ENCODE peak calls at places on chromosomes 7 and 10, in eight cellular contexts. J is GM23338, V is spleen, K is GM12878, C is GM12891, S is esophagus muscularis mucosa, O is breast epithelium, Q is stomach. Y is an unnamed sample.

GRCh38 chr7:3722396-3722846 is 421.4 kb downstream of the SDK1 start:
- DNase-seq in Q (no peak), J (peak), V (peak), S (no peak), K (no peak), O (no peak), C (no peak), Y (no peak)

GRCh38 chr10:43282881-43283280 is 16.0 kb upstream of the RASGEF1A start:
- DNase-seq in Q (no peak), C (no peak), V (no peak), K (no peak), S (no peak), O (no peak), J (peak), Y (no peak)

GRCh38 chr10:28734940-28735759 is 57.8 kb downstream of the BAMBI start:
- DNase-seq in O (no peak), Q (no peak), S (no peak), K (no peak), V (no peak), J (no peak), C (no peak), Y (no peak)

GRCh38 chr7:2928613-2929311 is 84.7 kb upstream of the GNA12 start:
- DNase-seq in Q (no peak), K (no peak), S (no peak), J (no peak), V (peak), O (no peak), C (no peak), Y (peak)

GRCh38 chr7:115125312-115125711 is 203.4 kb downstream of the MDFIC start:
- DNase-seq in Q (no peak), C (no peak), J (no peak), K (no peak), O (no peak), S (no peak), V (no peak), Y (no peak)

GRCh38 chr7:26291699-26292538 is at the start of gene SNX10:
- DNase-seq in S (no peak), O (no peak), J (peak), V (peak), C (peak), Q (peak), K (no peak), Y (no peak)

GRCh38 chr10:36324831-36325230 is 682.7 kb upstream of the FZD8 start:
- DNase-seq in O (no peak), V (no peak), K (no peak), Q (no peak), S (no peak), C (no peak), J (no peak), Y (no peak)

GRCh38 chr10:34918060-34918840 is 103.2 kb upstream of the PARD3 start:
- DNase-seq in V (peak), K (no peak), O (no peak), C (no peak), J (peak), Q (no peak), S (no peak), Y (no peak)

GRCh38 chr10:59561397-59562121 is 148.1 kb downstream of the SLC16A9 start:
- DNase-seq in C (no peak), V (no peak), J (no peak), K (no peak), S (peak), Q (no peak), O (no peak), Y (no peak)

GRCh38 chr10:69278446-69278963 is at the start of gene HK1:
- DNase-seq in S (no peak), C (no peak), Q (no peak), V (no peak), O (peak), K (no peak), J (peak), Y (no peak)

GRCh38 chr7:131976411-131976810 is 420.0 kb upstream of the PODXL start:
- DNase-seq in C (no peak), J (no peak), K (no peak), Q (no peak), S (no peak), V (no peak), O (no peak), Y (no peak)

GRCh38 chr10:95814011-95814727 is 58.2 kb downstream of the ENTPD1 start:
- DNase-seq in Q (no peak), J (peak), S (no peak), O (no peak), C (no peak), V (no peak), K (no peak), Y (no peak)
- TF ChIP-seq POLR2AphosphoS5 in Q (no peak), J (no peak), S (peak), O (no peak), C (peak), V (no peak), K (no peak), Y (no peak)

DNA sequence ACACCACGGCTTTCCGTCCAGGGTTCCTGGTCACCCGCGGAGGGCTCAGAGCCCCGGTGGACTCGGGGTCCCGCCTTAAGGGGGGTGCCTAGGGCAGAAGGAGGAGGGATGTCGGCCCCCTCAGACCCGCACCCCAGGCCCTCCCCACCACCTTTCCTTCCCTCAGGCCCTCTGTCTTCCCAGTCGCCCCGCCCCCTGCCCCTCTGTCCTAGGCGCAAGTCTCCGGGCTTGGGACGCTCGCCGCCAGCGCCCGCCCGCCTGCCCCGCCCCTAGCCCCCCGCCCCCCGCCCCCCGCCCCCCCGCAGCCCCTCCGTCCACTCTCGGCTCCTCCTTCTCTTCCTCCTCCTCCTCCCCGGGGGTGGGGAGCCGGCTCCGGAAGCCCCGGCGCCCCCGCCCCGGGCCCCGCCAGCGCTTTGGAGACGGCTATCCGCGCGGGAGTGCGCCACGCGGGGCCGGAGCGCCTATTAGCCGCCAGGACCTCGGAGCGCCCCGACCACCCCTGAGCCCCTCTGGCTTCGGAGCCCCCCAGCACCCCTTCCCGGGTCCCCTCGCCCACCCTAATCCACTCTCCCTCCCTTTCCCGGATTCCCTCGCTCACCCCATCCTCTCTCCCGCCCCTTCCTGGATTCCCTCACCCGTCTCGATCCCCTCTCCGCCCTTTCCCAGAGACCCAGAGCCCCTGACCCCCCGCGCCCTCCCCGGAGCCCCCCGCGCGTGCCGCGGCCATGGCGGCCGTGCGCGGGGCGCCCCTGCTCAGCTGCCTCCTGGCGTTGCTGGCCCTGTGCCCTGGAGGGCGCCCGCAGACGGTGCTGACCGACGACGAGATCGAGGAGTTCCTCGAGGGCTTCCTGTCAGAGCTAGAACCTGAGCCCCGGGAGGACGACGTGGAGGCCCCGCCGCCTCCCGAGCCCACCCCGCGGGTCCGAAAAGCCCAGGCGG is at the start of gene AEBP1:
- DNase-seq in K (no peak), O (no peak), Q (no peak), S (no peak), C (no peak), J (peak), V (peak), Y (peak)
- TF ChIP-seq POLR2AphosphoS5 in K (no peak), O (no peak), Q (no peak), S (peak), C (no peak), J (peak), V (peak), Y (no peak)

GRCh38 chr10:80452688-80453391 is 1.3 kb upstream of the TSPAN14 start:
- DNase-seq in Q (no peak), K (no peak), V (no peak), O (no peak), C (no peak), S (no peak), J (no peak), Y (no peak)

GRCh38 chr10:80453392-80453714 is 757 bp upstream of the TSPAN14 start:
- DNase-seq in Q (no peak), K (no peak), V (peak), O (no peak), C (no peak), S (no peak), J (peak), Y (no peak)

GRCh38 chr10:80455461-80456345 is 1.6 kb downstream of the TSPAN14 start:
- DNase-seq in S (no peak), J (no peak), Q (no peak), O (no peak), C (no peak), V (no peak), K (no peak), Y (no peak)

GRCh38 chr10:80453715-80454525 is at the start of gene TSPAN14:
- DNase-seq in K (no peak), C (peak), Q (peak), S (peak), O (peak), J (peak), V (peak), Y (peak)

GRCh38 chr10:80454526-80455460 is 683 bp downstream of the TSPAN14 start:
- DNase-seq in K (no peak), Q (peak), J (peak), O (no peak), V (peak), C (peak), S (no peak), Y (peak)
- TF ChIP-seq POLR2AphosphoS5 in K (no peak), Q (peak), J (no peak), O (no peak), V (peak), C (no peak), S (peak), Y (no peak)

GRCh38 chr10:99619851-99620712 is at the start of gene SLC25A28:
- DNase-seq in O (peak), K (peak), C (peak), Q (peak), S (peak), J (peak), V (peak), Y (peak)

GRCh38 chr10:99619090-99619800 is 994 bp downstream of the SLC25A28 start:
- DNase-seq in K (peak), J (peak), Q (no peak), V (no peak), C (no peak), S (no peak), O (no peak), Y (no peak)

GRCh38 chr10:99623919-99624318 is 3.7 kb upstream of the SLC25A28 start:
- DNase-seq in K (no peak), V (no peak), Q (no peak), O (no peak), C (no peak), J (no peak), S (no peak), Y (no peak)

GRCh38 chr10:99620713-99621453 is 644 bp upstream of the SLC25A28 start:
- DNase-seq in S (peak), K (peak), C (peak), V (peak), Q (peak), J (peak), O (peak), Y (peak)

GRCh38 chr10:99621454-99622246 is 1.4 kb upstream of the SLC25A28 start:
- DNase-seq in Q (no peak), C (no peak), V (peak), O (no peak), J (no peak), S (no peak), K (no peak), Y (no peak)
- TF ChIP-seq POLR2AphosphoS5 in Q (no peak), C (peak), V (no peak), O (no peak), J (no peak), S (no peak), K (no peak), Y (no peak)

GRCh38 chr7:30906014-30906413 is 5.6 kb upstream of the AQP1 start:
- DNase-seq in K (no peak), V (no peak), C (no peak), J (no peak), Q (no peak), O (no peak), S (no peak), Y (no peak)

GRCh38 chr7:30909431-30909830 is 2.2 kb upstream of the AQP1 start:
- DNase-seq in O (no peak), V (no peak), S (no peak), Q (no peak), J (no peak), C (no peak), K (no peak), Y (no peak)

GRCh38 chr7:30908681-30909080 is 3.0 kb upstream of the AQP1 start:
- DNase-seq in O (no peak), Q (no peak), J (peak), C (no peak), K (no peak), S (no peak), V (no peak), Y (no peak)

GRCh38 chr7:30906520-30907240 is 5.0 kb upstream of the AQP1 start:
- DNase-seq in O (no peak), C (no peak), S (no peak), J (no peak), K (no peak), V (no peak), Q (no peak), Y (no peak)

DNA sequence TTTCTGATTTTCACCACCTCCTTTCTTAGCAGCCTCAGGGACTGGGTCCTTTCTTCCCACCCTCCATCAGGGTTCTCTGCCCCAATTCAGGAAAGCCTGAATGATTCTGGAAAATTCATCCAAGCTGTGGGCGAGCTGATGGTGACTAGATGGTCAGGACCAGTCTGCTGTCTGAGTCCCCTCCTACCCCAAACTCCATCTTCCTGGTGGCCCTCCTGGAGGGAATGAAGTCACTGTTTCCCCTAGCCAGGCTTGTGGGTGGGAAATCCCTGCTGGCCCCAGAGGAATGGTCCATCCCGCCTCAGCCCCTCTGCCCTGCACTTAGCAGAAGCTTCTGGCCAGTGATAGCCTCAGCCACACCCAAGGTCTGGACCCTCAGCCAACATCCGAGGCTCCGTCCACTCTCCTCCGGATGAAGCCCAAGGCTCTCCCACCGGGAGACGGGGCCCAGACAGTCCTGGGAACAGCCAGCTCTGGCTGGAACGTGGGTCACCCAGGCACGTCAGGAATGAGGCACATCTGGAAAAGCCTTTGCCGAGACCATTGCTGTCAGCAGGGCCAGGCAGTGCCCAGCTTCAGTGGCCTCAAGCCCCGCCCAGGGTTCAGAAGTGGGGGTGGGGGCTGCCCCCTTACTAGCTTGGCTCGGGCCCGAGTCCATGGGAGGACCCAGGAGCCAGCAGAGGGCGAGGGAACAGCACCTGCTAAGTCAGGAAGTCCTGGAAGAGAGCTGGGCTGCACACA is 4.0 kb upstream of the AQP1 start:
- DNase-seq in V (no peak), C (no peak), Q (no peak), K (no peak), J (no peak), S (no peak), O (no peak), Y (no peak)
- TF ChIP-seq POLR2AphosphoS5 in V (no peak), C (no peak), Q (no peak), K (no peak), J (no peak), S (no peak), O (no peak), Y (no peak)